ENCODE peak calls at places on chromosomes 12 and 14, in nine cellular contexts. One of them, this sample, is unnamed.

GRCh38 chr12:71900091-71900490 is 38.6 kb upstream of the TPH2 start:
- DNase-seq in GM12891: no peak
- DNase-seq in non-pigmented ciliary epithelial cell: no peak
- DNase-seq in HTR-8/SVneo: peak
- DNase-seq in endothelial cell: no peak
- DNase-seq in stimulated activated naive CD4-positive, alpha-beta T cell: no peak
- DNase-seq in aorta: no peak
- DNase-seq in psoas muscle: no peak
- DNase-seq in stomach: no peak
- DNase-seq in this sample: no peak

GRCh38 chr14:105682956-105683570 is 156.7 kb downstream of the TMEM121 start:
- DNase-seq in HTR-8/SVneo: no peak
- DNase-seq in GM12891: no peak
- DNase-seq in psoas muscle: no peak
- DNase-seq in stomach: no peak
- DNase-seq in non-pigmented ciliary epithelial cell: no peak
- DNase-seq in aorta: no peak
- DNase-seq in stimulated activated naive CD4-positive, alpha-beta T cell: no peak
- DNase-seq in endothelial cell: no peak
- DNase-seq in this sample: no peak

GRCh38 chr14:75067212-75067611 is 2.2 kb upstream of the ZC2HC1C start:
- DNase-seq in GM12891: no peak
- DNase-seq in psoas muscle: no peak
- DNase-seq in stimulated activated naive CD4-positive, alpha-beta T cell: no peak
- DNase-seq in endothelial cell: no peak
- DNase-seq in stomach: no peak
- DNase-seq in non-pigmented ciliary epithelial cell: no peak
- DNase-seq in HTR-8/SVneo: no peak
- DNase-seq in aorta: no peak
- DNase-seq in this sample: no peak

GRCh38 chr12:132490481-132491348 is 764 bp downstream of the FBRSL1 start:
- DNase-seq in aorta: no peak
- DNase-seq in non-pigmented ciliary epithelial cell: no peak
- DNase-seq in HTR-8/SVneo: no peak
- DNase-seq in GM12891: peak
- DNase-seq in stomach: no peak
- DNase-seq in psoas muscle: no peak
- DNase-seq in stimulated activated naive CD4-positive, alpha-beta T cell: no peak
- DNase-seq in endothelial cell: peak
- DNase-seq in this sample: no peak

GRCh38 chr14:67729072-67729561 is 27.4 kb downstream of the RDH12 start:
- DNase-seq in psoas muscle: no peak
- DNase-seq in HTR-8/SVneo: no peak
- DNase-seq in stomach: peak
- DNase-seq in non-pigmented ciliary epithelial cell: no peak
- DNase-seq in GM12891: no peak
- DNase-seq in endothelial cell: no peak
- DNase-seq in aorta: no peak
- DNase-seq in stimulated activated naive CD4-positive, alpha-beta T cell: no peak
- DNase-seq in this sample: no peak

GRCh38 chr12:95312656-95313055 is 95.0 kb downstream of the VEZT start:
- DNase-seq in aorta: no peak
- DNase-seq in stimulated activated naive CD4-positive, alpha-beta T cell: no peak
- DNase-seq in stomach: no peak
- DNase-seq in psoas muscle: no peak
- DNase-seq in GM12891: no peak
- DNase-seq in HTR-8/SVneo: no peak
- DNase-seq in non-pigmented ciliary epithelial cell: no peak
- DNase-seq in endothelial cell: no peak
- DNase-seq in this sample: no peak

GRCh38 chr12:90569685-90570084 is 385.3 kb downstream of the CCER1 start:
- DNase-seq in GM12891: no peak
- DNase-seq in stomach: no peak
- DNase-seq in non-pigmented ciliary epithelial cell: no peak
- DNase-seq in aorta: no peak
- DNase-seq in endothelial cell: no peak
- DNase-seq in psoas muscle: no peak
- DNase-seq in HTR-8/SVneo: no peak
- DNase-seq in stimulated activated naive CD4-positive, alpha-beta T cell: no peak
- DNase-seq in this sample: no peak

GRCh38 chr12:106978035-106978800 is 8.7 kb downstream of the MTERF2 start:
- DNase-seq in non-pigmented ciliary epithelial cell: no peak
- DNase-seq in aorta: peak
- DNase-seq in psoas muscle: peak
- DNase-seq in stimulated activated naive CD4-positive, alpha-beta T cell: no peak
- DNase-seq in HTR-8/SVneo: no peak
- DNase-seq in endothelial cell: no peak
- DNase-seq in stomach: peak
- DNase-seq in GM12891: no peak
- DNase-seq in this sample: no peak

GRCh38 chr12:65922077-65922476 is 97.8 kb downstream of the HMGA2 start:
- DNase-seq in psoas muscle: no peak
- DNase-seq in aorta: no peak
- DNase-seq in stimulated activated naive CD4-positive, alpha-beta T cell: no peak
- DNase-seq in non-pigmented ciliary epithelial cell: no peak
- DNase-seq in GM12891: no peak
- DNase-seq in HTR-8/SVneo: no peak
- DNase-seq in stomach: no peak
- DNase-seq in endothelial cell: no peak
- DNase-seq in this sample: no peak

GRCh38 chr12:79655036-79655435 is 35.7 kb downstream of the PAWR start:
- DNase-seq in stimulated activated naive CD4-positive, alpha-beta T cell: no peak
- DNase-seq in GM12891: no peak
- DNase-seq in endothelial cell: no peak
- DNase-seq in aorta: no peak
- DNase-seq in psoas muscle: no peak
- DNase-seq in stomach: no peak
- DNase-seq in non-pigmented ciliary epithelial cell: no peak
- DNase-seq in HTR-8/SVneo: no peak
- DNase-seq in this sample: no peak

GRCh38 chr14:22336031-22336430 is 253.0 kb downstream of the DAD1 start:
- DNase-seq in non-pigmented ciliary epithelial cell: no peak
- DNase-seq in aorta: no peak
- DNase-seq in psoas muscle: no peak
- DNase-seq in endothelial cell: no peak
- DNase-seq in stomach: no peak
- DNase-seq in HTR-8/SVneo: no peak
- DNase-seq in GM12891: no peak
- DNase-seq in stimulated activated naive CD4-positive, alpha-beta T cell: no peak
- DNase-seq in this sample: no peak

GRCh38 chr14:104931771-104932675 is 7.3 kb downstream of the PLD4 start:
- DNase-seq in stomach: no peak
- DNase-seq in HTR-8/SVneo: no peak
- DNase-seq in endothelial cell: peak
- DNase-seq in aorta: peak
- DNase-seq in psoas muscle: no peak
- DNase-seq in stimulated activated naive CD4-positive, alpha-beta T cell: no peak
- DNase-seq in non-pigmented ciliary epithelial cell: no peak
- DNase-seq in GM12891: no peak
- DNase-seq in this sample: peak

This sample was measured in naive thymus-derived CD4-positive, alpha-beta T cell.